ENCODE peak calls at places on chromosome 21, in four cellular contexts. One of them, this sample, is unnamed.

GRCh38 chr21:38769253-38769780 is 36.4 kb upstream of the ETS2 start:
- DNase-seq in WERI-Rb-1: no peak
- DNase-seq in MM.1S: no peak
- DNase-seq in endodermal cell: no peak
- DNase-seq in this sample: no peak

GRCh38 chr21:28447453-28447852 is 545.2 kb downstream of the LTN1 start:
- DNase-seq in MM.1S: no peak
- DNase-seq in endodermal cell: no peak
- DNase-seq in WERI-Rb-1: no peak
- DNase-seq in this sample: no peak

GRCh38 chr21:19557488-19557887 is 1153.9 kb upstream of the TMPRSS15 start:
- DNase-seq in MM.1S: no peak
- DNase-seq in endodermal cell: no peak
- DNase-seq in WERI-Rb-1: no peak
- DNase-seq in this sample: no peak

GRCh38 chr21:34593423-34593822 is 21.5 kb downstream of the RCAN1 start:
- DNase-seq in MM.1S: no peak
- DNase-seq in endodermal cell: peak; percentile 28
- DNase-seq in WERI-Rb-1: no peak
- DNase-seq in this sample: no peak

GRCh38 chr21:45590246-45590725 is 48.0 kb upstream of the SLC19A1 start:
- DNase-seq in endodermal cell: peak; percentile 91
- DNase-seq in WERI-Rb-1: peak; percentile 38
- DNase-seq in MM.1S: peak; percentile 35
- DNase-seq in this sample: peak; percentile 39

GRCh38 chr21:45537111-45537745 is 5.0 kb downstream of the SLC19A1 start:
- DNase-seq in endodermal cell: peak; percentile 30
- DNase-seq in WERI-Rb-1: no peak
- DNase-seq in MM.1S: no peak
- DNase-seq in this sample: no peak

GRCh38 chr21:39373634-39374033 is 24.7 kb upstream of the HMGN1 start:
- DNase-seq in endodermal cell: peak; percentile 66
- DNase-seq in WERI-Rb-1: peak; percentile 52
- DNase-seq in MM.1S: no peak
- DNase-seq in this sample: no peak

GRCh38 chr21:45882641-45883040 is 98.9 kb upstream of the COL6A1 start:
- DNase-seq in WERI-Rb-1: no peak
- DNase-seq in MM.1S: no peak
- DNase-seq in endodermal cell: no peak
- DNase-seq in this sample: no peak

GRCh38 chr21:38525454-38525853 is 27.2 kb upstream of the ERG start:
- DNase-seq in WERI-Rb-1: no peak
- DNase-seq in MM.1S: no peak
- DNase-seq in endodermal cell: no peak
- DNase-seq in this sample: no peak

GRCh38 chr21:40255665-40256064 is 388.4 kb downstream of the PCP4 start:
- DNase-seq in WERI-Rb-1: peak; percentile 89
- DNase-seq in MM.1S: no peak
- DNase-seq in endodermal cell: no peak
- DNase-seq in this sample: no peak

GRCh38 chr21:21968810-21969588 is 970.8 kb downstream of the NCAM2 start:
- DNase-seq in endodermal cell: no peak
- DNase-seq in MM.1S: no peak
- DNase-seq in WERI-Rb-1: no peak
- DNase-seq in this sample: no peak

GRCh38 chr21:28186604-28187003 is 806.1 kb downstream of the LTN1 start:
- DNase-seq in endodermal cell: no peak
- DNase-seq in WERI-Rb-1: no peak
- DNase-seq in MM.1S: no peak
- DNase-seq in this sample: no peak

GRCh38 chr21:34912022-34912933 is 136.8 kb downstream of the RUNX1 start:
- DNase-seq in WERI-Rb-1: no peak
- DNase-seq in MM.1S: no peak
- DNase-seq in endodermal cell: no peak
- DNase-seq in this sample: no peak

GRCh38 chr21:33286600-33287456 is 20.7 kb downstream of the IL10RB start:
- DNase-seq in endodermal cell: no peak
- DNase-seq in WERI-Rb-1: no peak
- DNase-seq in MM.1S: no peak
- DNase-seq in this sample: no peak

GRCh38 chr21:33712022-33712803 is 69.9 kb downstream of the ITSN1 start:
- DNase-seq in WERI-Rb-1: no peak
- DNase-seq in MM.1S: peak; percentile 89
- DNase-seq in endodermal cell: no peak
- DNase-seq in this sample: no peak

GRCh38 chr21:35116777-35117176 is 67.7 kb upstream of the RUNX1 start:
- DNase-seq in WERI-Rb-1: no peak
- DNase-seq in MM.1S: no peak
- DNase-seq in endodermal cell: no peak
- DNase-seq in this sample: no peak

GRCh38 chr21:17610862-17611261 is 1.8 kb downstream of the BTG3 start:
- DNase-seq in WERI-Rb-1: no peak
- DNase-seq in MM.1S: no peak
- DNase-seq in endodermal cell: no peak
- DNase-seq in this sample: no peak

GRCh38 chr21:45294509-45295291 is 7.0 kb upstream of the POFUT2 start:
- DNase-seq in MM.1S: no peak
- DNase-seq in endodermal cell: peak; percentile 83
- DNase-seq in WERI-Rb-1: no peak
- DNase-seq in this sample: no peak

GRCh38 chr21:21203822-21204339 is 205.7 kb downstream of the NCAM2 start:
- DNase-seq in endodermal cell: no peak
- DNase-seq in MM.1S: no peak
- DNase-seq in WERI-Rb-1: no peak
- DNase-seq in this sample: no peak

GRCh38 chr21:34690041-34690792 is 21.4 kb downstream of the CLIC6 start:
- DNase-seq in endodermal cell: peak; percentile 48
- DNase-seq in MM.1S: no peak
- DNase-seq in WERI-Rb-1: no peak
- DNase-seq in this sample: no peak

GRCh38 chr21:28798798-28799197 is 193.9 kb downstream of the LTN1 start:
- DNase-seq in MM.1S: no peak
- DNase-seq in WERI-Rb-1: no peak
- DNase-seq in endodermal cell: no peak
- DNase-seq in this sample: no peak

GRCh38 chr21:35189077-35189863 is 140.2 kb upstream of the RUNX1 start:
- DNase-seq in WERI-Rb-1: no peak
- DNase-seq in endodermal cell: no peak
- DNase-seq in MM.1S: no peak
- DNase-seq in this sample: peak; percentile 66

GRCh38 chr21:34748862-34749261 is 80.1 kb downstream of the CLIC6 start:
- DNase-seq in WERI-Rb-1: no peak
- DNase-seq in MM.1S: no peak
- DNase-seq in endodermal cell: no peak
- DNase-seq in this sample: no peak

GRCh38 chr21:38773108-38774061 is 32.3 kb upstream of the ETS2 start:
- DNase-seq in WERI-Rb-1: no peak
- DNase-seq in MM.1S: no peak
- DNase-seq in endodermal cell: no peak
- DNase-seq in this sample: no peak

GRCh38 chr21:35428927-35429326 is 379.8 kb upstream of the RUNX1 start:
- DNase-seq in WERI-Rb-1: no peak
- DNase-seq in endodermal cell: no peak
- DNase-seq in MM.1S: no peak
- DNase-seq in this sample: no peak

GRCh38 chr21:18244721-18245486 is at the start of gene CHODL:
- DNase-seq in WERI-Rb-1: peak; percentile 31
- DNase-seq in MM.1S: no peak
- DNase-seq in endodermal cell: peak; percentile 69
- DNase-seq in this sample: no peak

GRCh38 chr21:45069711-45070110 is 4.7 kb upstream of the ADARB1 start:
- DNase-seq in endodermal cell: no peak
- DNase-seq in WERI-Rb-1: no peak
- DNase-seq in MM.1S: no peak
- DNase-seq in this sample: no peak

GRCh38 chr21:21200103-21200938 is 202.1 kb downstream of the NCAM2 start:
- DNase-seq in endodermal cell: no peak
- DNase-seq in WERI-Rb-1: no peak
- DNase-seq in MM.1S: no peak
- DNase-seq in this sample: no peak

GRCh38 chr21:20802631-20803260 is 195.5 kb upstream of the NCAM2 start:
- DNase-seq in WERI-Rb-1: no peak
- DNase-seq in MM.1S: no peak
- DNase-seq in endodermal cell: no peak
- DNase-seq in this sample: no peak

GRCh38 chr21:15761508-15762100 is 31.8 kb downstream of the USP25 start:
- DNase-seq in endodermal cell: no peak
- DNase-seq in WERI-Rb-1: no peak
- DNase-seq in MM.1S: no peak
- DNase-seq in this sample: no peak

GRCh38 chr21:38269567-38269917 is 12.8 kb downstream of the KCNJ15 start:
- DNase-seq in endodermal cell: no peak
- DNase-seq in WERI-Rb-1: no peak
- DNase-seq in MM.1S: peak; percentile 95
- DNase-seq in this sample: peak; percentile 18

GRCh38 chr21:39088831-39089380 is 94.3 kb downstream of the PSMG1 start:
- DNase-seq in MM.1S: no peak
- DNase-seq in endodermal cell: no peak
- DNase-seq in WERI-Rb-1: peak; percentile 20
- DNase-seq in this sample: no peak

GRCh38 chr21:35342440-35342839 is 293.3 kb upstream of the RUNX1 start:
- DNase-seq in WERI-Rb-1: no peak
- DNase-seq in MM.1S: no peak
- DNase-seq in endodermal cell: no peak
- DNase-seq in this sample: peak; percentile 57

GRCh38 chr21:36583591-36583990 is 103.7 kb upstream of the CLDN14 start:
- DNase-seq in endodermal cell: no peak
- DNase-seq in MM.1S: no peak
- DNase-seq in WERI-Rb-1: no peak
- DNase-seq in this sample: no peak

GRCh38 chr21:36587388-36587787 is 107.5 kb upstream of the CLDN14 start:
- DNase-seq in endodermal cell: no peak
- DNase-seq in MM.1S: no peak
- DNase-seq in WERI-Rb-1: no peak
- DNase-seq in this sample: no peak

GRCh38 chr21:36579898-36580297 is 100.0 kb upstream of the CLDN14 start:
- DNase-seq in WERI-Rb-1: no peak
- DNase-seq in MM.1S: no peak
- DNase-seq in endodermal cell: no peak
- DNase-seq in this sample: no peak

GRCh38 chr21:36589352-36589971 is 109.5 kb upstream of the SIM2 start:
- DNase-seq in WERI-Rb-1: peak; percentile 71
- DNase-seq in MM.1S: peak; percentile 83
- DNase-seq in endodermal cell: peak; percentile 73
- DNase-seq in this sample: peak; percentile 34

GRCh38 chr21:36584980-36585940 is 105.3 kb upstream of the CLDN14 start:
- DNase-seq in WERI-Rb-1: peak; percentile 25
- DNase-seq in endodermal cell: no peak
- DNase-seq in MM.1S: peak; percentile 48
- DNase-seq in this sample: no peak
- TF ChIP-seq CTCF in WERI-Rb-1: peak; percentile 53
- TF ChIP-seq CTCF in endodermal cell: peak; percentile 40
- TF ChIP-seq CTCF in MM.1S: peak; percentile 62
- TF ChIP-seq CTCF in this sample: peak; percentile 63

GRCh38 chr21:43975469-43976098 is 36.5 kb upstream of the TRAPPC10 start:
- DNase-seq in MM.1S: peak; percentile 86
- DNase-seq in WERI-Rb-1: peak; percentile 89
- DNase-seq in endodermal cell: peak; percentile 94
- DNase-seq in this sample: peak; percentile 85
- H3K4me3 ChIP-seq in MM.1S: no peak overlapping the region
- H3K4me3 ChIP-seq in WERI-Rb-1: no peak overlapping the region
- H3K4me3 ChIP-seq in endodermal cell: no peak overlapping the region
- H3K4me3 ChIP-seq in this sample: no peak overlapping the region

GRCh38 chr21:32184059-32184458 is 94.8 kb downstream of the MIS18A start:
- DNase-seq in MM.1S: no peak
- DNase-seq in endodermal cell: peak; percentile 50
- DNase-seq in WERI-Rb-1: no peak
- DNase-seq in this sample: no peak

GRCh38 chr21:32182449-32182848 is 96.4 kb downstream of the MIS18A start:
- DNase-seq in WERI-Rb-1: no peak
- DNase-seq in endodermal cell: no peak
- DNase-seq in MM.1S: no peak
- DNase-seq in this sample: no peak

GRCh38 chr21:32185103-32185502 is 93.7 kb downstream of the MIS18A start:
- DNase-seq in endodermal cell: no peak
- DNase-seq in MM.1S: no peak
- DNase-seq in WERI-Rb-1: no peak
- DNase-seq in this sample: no peak

GRCh38 chr21:32184485-32184884 is 94.4 kb downstream of the MIS18A start:
- DNase-seq in WERI-Rb-1: peak; percentile 86
- DNase-seq in endodermal cell: peak; percentile 63
- DNase-seq in MM.1S: no peak
- DNase-seq in this sample: no peak

DNA sequence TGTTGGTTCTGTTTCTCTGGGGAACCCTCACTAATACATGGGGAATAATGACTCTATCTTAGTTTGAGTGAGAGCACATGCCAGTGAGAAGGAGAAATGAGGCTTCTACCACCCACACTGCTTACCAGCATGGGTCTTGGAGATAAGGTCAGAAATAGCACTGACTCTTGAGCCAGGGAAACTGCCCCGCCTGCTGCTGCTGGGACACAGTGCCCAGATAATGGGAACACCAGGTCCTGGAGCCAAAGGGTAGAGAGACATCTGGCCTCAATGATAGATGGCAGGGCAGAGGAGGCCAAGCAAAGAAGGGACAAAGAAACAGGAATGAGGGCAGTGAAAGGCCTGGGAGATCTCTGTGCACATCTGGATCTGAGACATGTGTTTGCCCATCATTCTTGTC is 97.4 kb downstream of the MIS18A start:
- DNase-seq in WERI-Rb-1: no peak
- DNase-seq in MM.1S: no peak
- DNase-seq in endodermal cell: no peak
- DNase-seq in this sample: no peak
- H3K27me3 ChIP-seq in WERI-Rb-1: no peaks in the 10 kb centered on the region
- H3K27me3 ChIP-seq in MM.1S: no peaks in the 10 kb centered on the region
- H3K27me3 ChIP-seq in endodermal cell: no peaks in the 10 kb centered on the region
- H3K27me3 ChIP-seq in this sample: peaks cover 2% of the 10 kb centered on the region

GRCh38 chr21:14120091-14120734 is 90.5 kb downstream of the LIPI start:
- DNase-seq in MM.1S: peak; percentile 58
- DNase-seq in endodermal cell: peak; percentile 90
- DNase-seq in WERI-Rb-1: peak; percentile 60
- DNase-seq in this sample: no peak
- TF ChIP-seq CTCF in MM.1S: peak; percentile 77
- TF ChIP-seq CTCF in endodermal cell: peak; percentile 79
- TF ChIP-seq CTCF in WERI-Rb-1: peak; percentile 77
- TF ChIP-seq CTCF in this sample: peak; percentile 94

DNA sequence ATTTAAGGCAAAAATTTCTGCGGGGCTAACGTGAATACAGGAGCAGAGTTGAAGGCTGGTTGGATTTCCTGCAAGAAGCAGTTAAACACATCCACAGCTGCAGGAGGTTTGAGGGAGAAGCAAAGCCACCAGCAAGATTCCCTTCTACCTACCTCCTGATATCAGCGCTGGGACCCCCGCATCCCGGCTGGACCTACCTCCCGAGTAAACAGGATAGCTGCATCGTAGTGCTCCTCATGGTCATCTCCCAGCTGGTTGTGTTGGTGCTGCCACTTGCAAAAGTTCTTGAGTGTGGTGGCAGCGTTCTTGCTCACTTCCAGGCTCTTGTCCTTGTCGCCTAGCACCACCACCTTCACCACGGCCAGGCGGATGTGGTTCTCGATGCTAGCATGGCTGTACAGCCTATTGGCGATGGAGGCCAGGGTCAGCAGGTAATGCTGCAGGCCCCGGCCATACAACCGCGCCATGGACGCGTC is 1.8 kb downstream of the ADAMTS5 start:
- DNase-seq in endodermal cell: no peak
- DNase-seq in WERI-Rb-1: no peak
- DNase-seq in MM.1S: no peak
- DNase-seq in this sample: no peak
- H3K4me3 ChIP-seq in endodermal cell: no peak overlapping the region
- H3K4me3 ChIP-seq in WERI-Rb-1: no peak overlapping the region
- H3K4me3 ChIP-seq in MM.1S: no peak overlapping the region
- H3K4me3 ChIP-seq in this sample: no peak overlapping the region

This sample was measured in GM06990.